ENCODE peak calls at places on chromosomes 5 and 9, in nine cellular contexts. X is pancreas, V is cardiac fibroblast, W is NB4, Z is fibroblast of mammary gland, G is retinal pigment epithelial cell, L is IMR-90, B is mammary epithelial cell, E is cardiac muscle cell. D is an unnamed sample.

GRCh38 chr9:133405508-133406009 is 12.3 kb downstream of the REXO4 start:
- DNase-seq in W (no peak), Z (peak; percentile 90), E (no peak), V (peak; percentile 58), L (peak; percentile 60), G (no peak), X (no peak), B (no peak), D (peak; percentile 65)

GRCh38 chr5:6424110-6424659 is 24.5 kb upstream of the UBE2QL1 start:
- DNase-seq in Z (no peak), E (no peak), B (no peak), G (no peak), L (no peak), W (no peak), X (no peak), V (no peak), D (no peak)

GRCh38 chr9:114141553-114142548 is 13.5 kb upstream of the COL27A1 start:
- DNase-seq in B (no peak), Z (peak; percentile 67), X (no peak), V (peak; percentile 18), G (no peak), E (no peak), W (no peak), L (peak; percentile 41), D (peak; percentile 52)

GRCh38 chr9:37667706-37668672 is 17.2 kb downstream of the FRMPD1 start:
- DNase-seq in L (no peak), W (no peak), X (no peak), B (no peak), V (peak; percentile 3), E (peak; percentile 66), Z (no peak), G (no peak), D (no peak)

GRCh38 chr9:95031711-95032461 is 285.6 kb downstream of the FANCC start:
- DNase-seq in B (no peak), V (no peak), L (no peak), X (peak; percentile 95), Z (no peak), W (no peak), G (no peak), E (no peak), D (no peak)

GRCh38 chr5:153147891-153148623 is 342.4 kb upstream of the GRIA1 start:
- DNase-seq in Z (peak; percentile 80), W (peak; percentile 53), G (peak; percentile 43), E (peak; percentile 73), L (no peak), X (peak; percentile 13), V (peak; percentile 64), B (peak; percentile 78), D (peak; percentile 18)

GRCh38 chr5:13860176-13860575 is 84.3 kb downstream of the DNAH5 start:
- DNase-seq in G (no peak), W (no peak), V (no peak), Z (no peak), B (no peak), L (no peak), E (no peak), X (no peak), D (no peak)

GRCh38 chr5:9212605-9213004 is 333.3 kb downstream of the SEMA5A start:
- DNase-seq in X (no peak), B (peak; percentile 17), E (no peak), L (peak; percentile 52), V (no peak), G (peak; percentile 58), W (no peak), Z (peak; percentile 37), D (no peak)

GRCh38 chr5:14405267-14405666 is 176.3 kb upstream of the OTULINL start:
- DNase-seq in G (no peak), W (peak; percentile 20), Z (no peak), V (no peak), L (no peak), E (no peak), X (no peak), B (no peak), D (peak; percentile 14)

DNA sequence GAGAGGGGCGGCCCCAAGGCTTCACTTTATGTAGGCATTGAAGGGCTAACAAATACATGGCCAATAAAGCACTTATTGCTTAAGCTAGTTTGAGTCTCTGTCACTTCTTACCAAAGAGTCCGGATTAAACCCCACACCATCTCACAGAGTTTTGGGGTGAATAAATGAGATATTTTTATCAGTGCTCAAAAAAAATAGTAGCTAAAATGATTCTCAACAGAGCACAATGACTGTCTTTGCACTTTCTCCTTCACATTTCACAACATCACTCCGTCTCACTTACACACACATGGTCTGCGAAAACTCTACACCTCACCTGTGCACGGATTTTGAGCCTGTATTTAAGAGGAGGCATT is 92.9 kb downstream of the LMX1B start:
- DNase-seq in X (no peak), W (no peak), L (no peak), G (no peak), Z (no peak), B (no peak), E (no peak), V (no peak), D (no peak)
- TF ChIP-seq CTCF in X (peak; percentile 5), W (no peak), L (no peak), G (no peak), Z (no peak), B (no peak), E (no peak), V (no peak), D (no peak)

GRCh38 chr5:76684756-76685594 is 31.0 kb upstream of the F2R start:
- DNase-seq in X (no peak), G (no peak), L (no peak), W (no peak), E (no peak), B (no peak), Z (no peak), V (no peak), D (peak; percentile 32)
- H3K4me3 ChIP-seq in X (no peak overlapping the region), G (no peak overlapping the region), L (no peak overlapping the region), W (no peak overlapping the region), E (no peak overlapping the region), B (no peak overlapping the region), Z (no peak overlapping the region), V (no peak overlapping the region), D (no peak overlapping the region)

GRCh38 chr9:88043647-88044046 is 69.3 kb upstream of the CDK20 start:
- DNase-seq in V (no peak), E (no peak), L (no peak), G (no peak), W (no peak), Z (no peak), B (no peak), X (no peak), D (no peak)

GRCh38 chr9:88045686-88046085 is 71.4 kb upstream of the CDK20 start:
- DNase-seq in W (no peak), Z (no peak), L (no peak), X (no peak), B (no peak), V (no peak), G (no peak), E (no peak), D (no peak)

GRCh38 chr9:88037285-88037845 is 63.0 kb upstream of the CDK20 start:
- DNase-seq in B (no peak), Z (no peak), X (no peak), V (no peak), L (no peak), W (no peak), E (no peak), G (no peak), D (no peak)

GRCh38 chr9:88044200-88044599 is 69.9 kb upstream of the CDK20 start:
- DNase-seq in E (no peak), X (no peak), V (no peak), W (no peak), L (no peak), Z (no peak), G (no peak), B (no peak), D (no peak)

DNA sequence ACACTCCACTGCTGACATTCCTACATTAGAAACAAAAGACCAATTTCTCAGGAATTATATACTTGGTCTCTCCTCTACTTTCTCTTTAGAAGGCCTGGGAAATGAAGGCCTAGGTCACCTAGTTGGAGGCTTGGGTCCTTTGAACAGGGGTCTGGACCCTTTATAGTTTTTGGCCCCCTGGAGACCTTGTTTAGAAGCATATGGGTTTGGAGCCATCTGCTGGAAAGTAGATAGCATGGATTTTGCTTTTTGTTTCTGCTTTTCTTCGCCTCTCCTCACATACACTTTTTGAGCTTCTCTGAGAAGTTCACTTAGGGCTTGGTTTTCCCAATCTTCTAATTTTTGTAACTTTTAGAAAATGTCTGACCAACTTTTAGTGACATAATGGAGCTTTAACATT is 67.1 kb upstream of the CDK20 start:
- DNase-seq in L (peak; percentile 22), X (no peak), B (no peak), W (peak; percentile 11), G (no peak), E (no peak), V (peak; percentile 36), Z (peak; percentile 21), D (peak; percentile 53)
- TF ChIP-seq CTCF in L (peak; percentile 54), X (no peak), B (peak; percentile 43), W (peak; percentile 22), G (peak; percentile 43), E (peak; percentile 61), V (peak; percentile 37), Z (peak; percentile 66), D (peak; percentile 71)

DNA sequence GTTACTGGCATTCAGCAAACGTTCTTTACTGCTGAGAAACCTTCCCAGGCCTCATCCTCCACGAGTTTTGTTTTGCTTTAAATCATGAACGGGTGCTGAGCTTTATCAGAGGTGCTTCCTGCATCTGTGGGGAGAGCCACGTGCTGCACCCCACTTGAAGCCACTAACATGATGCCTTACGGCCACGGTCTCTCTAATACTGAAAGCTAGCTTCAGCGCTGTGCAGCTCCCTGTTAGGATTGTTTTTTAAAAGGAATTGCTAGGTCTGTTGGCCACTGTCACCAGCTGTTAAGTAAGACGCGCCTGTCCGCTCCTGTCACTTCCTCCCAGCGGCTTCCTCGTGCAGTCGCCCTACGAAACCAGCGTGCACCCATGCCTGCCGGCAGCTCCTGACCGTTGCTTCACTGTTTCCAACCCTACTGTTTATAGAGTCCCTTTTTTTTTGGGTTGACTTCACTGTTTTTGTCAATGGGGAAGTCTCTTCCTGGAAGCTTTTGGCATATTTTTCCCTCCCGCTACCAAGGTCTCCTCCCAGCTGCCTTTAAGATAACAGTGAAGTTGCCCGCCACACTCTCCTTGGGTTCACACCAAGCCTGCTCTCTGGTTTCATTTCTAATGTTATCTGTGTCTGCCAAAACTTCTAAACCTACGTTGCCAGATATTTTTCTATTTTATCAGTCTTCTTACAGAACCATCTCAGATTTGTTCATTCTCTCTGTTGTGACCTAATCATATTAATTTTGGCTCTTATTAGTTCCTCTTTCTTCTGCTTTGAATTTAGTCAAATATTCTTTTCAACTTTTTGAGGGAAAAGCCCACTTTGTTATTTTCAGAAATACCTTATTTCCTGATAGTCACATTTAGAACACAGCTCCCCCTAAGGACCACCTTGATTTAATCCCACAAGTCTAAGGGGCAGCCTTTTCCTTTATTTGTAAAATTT is 20.2 kb downstream of the LPCAT1 start:
- DNase-seq in B (no peak), E (no peak), W (peak; percentile 88), V (peak; percentile 83), L (peak; percentile 28), G (no peak), X (no peak), Z (no peak), D (peak; percentile 93)
- H3K4me3 ChIP-seq in B (no peak overlapping the region), E (no peak overlapping the region), W (peak overlapping the region; percentile 37), V (no peak overlapping the region), L (no peak overlapping the region), G (no peak overlapping the region), X (no peak overlapping the region), Z (no peak overlapping the region), D (no peak overlapping the region)

GRCh38 chr5:133996683-133997252 is 8.0 kb downstream of the VDAC1 start:
- DNase-seq in E (no peak), Z (no peak), L (no peak), G (no peak), W (peak; percentile 44), V (no peak), X (no peak), B (no peak), D (no peak)
- TF ChIP-seq CTCF in E (peak; percentile 68), Z (peak; percentile 63), L (peak; percentile 48), G (peak; percentile 81), W (peak; percentile 82), V (peak; percentile 55), X (no peak), B (peak; percentile 47), D (peak; percentile 35)